ENCODE peak calls at places on chromosomes 12 and 14, in four cellular contexts. F, I, K and Z are unnamed samples.

GRCh38 chr12:53097564-53098353 is at the start of gene IGFBP6:
- DNase-seq in F (peak; percentile 64), I (peak; percentile 8), K (peak; percentile 65), Z (no peak)

GRCh38 chr12:100716658-100716948 is 78.0 kb upstream of the ANO4 start:
- DNase-seq in I (no peak), F (no peak), K (no peak), Z (no peak)

GRCh38 chr12:124305136-124305535 is 10.2 kb downstream of the RFLNA start:
- DNase-seq in F (no peak), K (no peak), I (no peak), Z (no peak)

GRCh38 chr12:94218244-94218643 is 69.9 kb downstream of the PLXNC1 start:
- DNase-seq in F (no peak), K (no peak), I (no peak), Z (no peak)

GRCh38 chr14:34165847-34166340 is 215.0 kb upstream of the EGLN3 start:
- DNase-seq in K (no peak), I (no peak), F (no peak), Z (no peak)

GRCh38 chr12:59736786-59737185 is 141.0 kb downstream of the SLC16A7 start:
- DNase-seq in K (no peak), F (no peak), I (no peak), Z (no peak)

GRCh38 chr12:96195845-96196451 is 1.8 kb downstream of the ELK3 start:
- DNase-seq in I (no peak), K (peak; percentile 45), F (no peak), Z (no peak)

GRCh38 chr12:97335093-97335492 is 127.5 kb upstream of the RMST start:
- DNase-seq in K (no peak), I (no peak), F (no peak), Z (no peak)

GRCh38 chr12:109731806-109732205 is 18.2 kb downstream of the FAM222A start:
- DNase-seq in F (no peak), I (no peak), K (no peak), Z (no peak)

GRCh38 chr12:16612647-16613046 is 6.7 kb upstream of the LMO3 start:
- DNase-seq in I (no peak), K (no peak), F (no peak), Z (no peak)

GRCh38 chr12:124487065-124487833 is 80.2 kb downstream of the NCOR2 start:
- DNase-seq in F (no peak), K (no peak), I (no peak), Z (no peak)

GRCh38 chr14:73026243-73026844 is 562 bp downstream of the ZFYVE1 start:
- DNase-seq in K (no peak), F (no peak), I (no peak), Z (no peak)

GRCh38 chr14:88706425-88706824 is 86.3 kb downstream of the EML5 start:
- DNase-seq in I (no peak), F (no peak), K (no peak), Z (no peak)

GRCh38 chr12:6979021-6979420 is 8.3 kb downstream of the EMG1 start:
- DNase-seq in I (no peak), F (no peak), K (no peak), Z (no peak)

GRCh38 chr14:72775923-72776554 is 117.9 kb downstream of the DPF3 start:
- DNase-seq in F (no peak), I (no peak), K (no peak), Z (no peak)

GRCh38 chr12:98456583-98457573 is 58.5 kb upstream of the TMPO start:
- DNase-seq in K (no peak), F (peak; percentile 20), I (peak; percentile 12), Z (no peak)

GRCh38 chr12:109772622-109773321 is 59.1 kb downstream of the FAM222A start:
- DNase-seq in I (no peak), K (no peak), F (no peak), Z (no peak)

GRCh38 chr12:123250471-123251383 is 17.5 kb downstream of the MTRFR start:
- DNase-seq in I (peak; percentile 44), K (peak; percentile 71), F (peak; percentile 53), Z (no peak)